ENCODE peak calls at places on chromosomes 12 and 14, in ten cellular contexts. One of them, this sample, is unnamed.

GRCh38 chr12:106282457-106283097 is 20.0 kb upstream of the TCP11L2 start:
- DNase-seq in AML-193: peak
- DNase-seq in K562: peak
- DNase-seq in Caco-2: peak
- DNase-seq in fibroblast of the aortic adventitia: peak
- DNase-seq in HTR-8/SVneo: peak
- DNase-seq in aorta: no peak
- DNase-seq in cardiac fibroblast: peak
- DNase-seq in A172: peak
- DNase-seq in upper lobe of right lung: no peak
- DNase-seq in this sample: peak

GRCh38 chr14:105023791-105024480 is 3.1 kb upstream of the CDCA4 start:
- DNase-seq in AML-193: no peak
- DNase-seq in HTR-8/SVneo: no peak
- DNase-seq in cardiac fibroblast: peak
- DNase-seq in fibroblast of the aortic adventitia: peak
- DNase-seq in upper lobe of right lung: no peak
- DNase-seq in K562: no peak
- DNase-seq in aorta: no peak
- DNase-seq in Caco-2: no peak
- DNase-seq in A172: peak
- DNase-seq in this sample: no peak

GRCh38 chr12:38142974-38143373 is 173.6 kb upstream of the ALG10B start:
- DNase-seq in fibroblast of the aortic adventitia: no peak
- DNase-seq in HTR-8/SVneo: no peak
- DNase-seq in upper lobe of right lung: no peak
- DNase-seq in Caco-2: no peak
- DNase-seq in cardiac fibroblast: no peak
- DNase-seq in K562: no peak
- DNase-seq in aorta: no peak
- DNase-seq in A172: no peak
- DNase-seq in AML-193: no peak
- DNase-seq in this sample: no peak

GRCh38 chr12:107641154-107641553 is 44.4 kb upstream of the PWP1 start:
- DNase-seq in AML-193: no peak
- DNase-seq in aorta: no peak
- DNase-seq in HTR-8/SVneo: no peak
- DNase-seq in fibroblast of the aortic adventitia: no peak
- DNase-seq in K562: no peak
- DNase-seq in Caco-2: no peak
- DNase-seq in upper lobe of right lung: no peak
- DNase-seq in A172: no peak
- DNase-seq in cardiac fibroblast: no peak
- DNase-seq in this sample: no peak

GRCh38 chr12:19482551-19483109 is 43.3 kb downstream of the AEBP2 start:
- DNase-seq in A172: no peak
- DNase-seq in fibroblast of the aortic adventitia: no peak
- DNase-seq in upper lobe of right lung: no peak
- DNase-seq in AML-193: no peak
- DNase-seq in K562: peak
- DNase-seq in HTR-8/SVneo: no peak
- DNase-seq in cardiac fibroblast: no peak
- DNase-seq in aorta: no peak
- DNase-seq in Caco-2: no peak
- DNase-seq in this sample: no peak

GRCh38 chr12:19757317-19757877 is 318.1 kb downstream of the AEBP2 start:
- DNase-seq in Caco-2: no peak
- DNase-seq in HTR-8/SVneo: no peak
- DNase-seq in cardiac fibroblast: peak
- DNase-seq in upper lobe of right lung: no peak
- DNase-seq in A172: peak
- DNase-seq in aorta: no peak
- DNase-seq in K562: no peak
- DNase-seq in AML-193: peak
- DNase-seq in fibroblast of the aortic adventitia: peak
- DNase-seq in this sample: no peak

GRCh38 chr12:33349791-33350190 is 89.8 kb downstream of the SYT10 start:
- DNase-seq in fibroblast of the aortic adventitia: no peak
- DNase-seq in AML-193: no peak
- DNase-seq in aorta: no peak
- DNase-seq in A172: no peak
- DNase-seq in upper lobe of right lung: no peak
- DNase-seq in K562: no peak
- DNase-seq in cardiac fibroblast: no peak
- DNase-seq in Caco-2: no peak
- DNase-seq in HTR-8/SVneo: no peak
- DNase-seq in this sample: no peak

GRCh38 chr14:33576014-33576413 is 374.9 kb downstream of the EGLN3 start:
- DNase-seq in K562: no peak
- DNase-seq in A172: no peak
- DNase-seq in aorta: no peak
- DNase-seq in HTR-8/SVneo: no peak
- DNase-seq in AML-193: no peak
- DNase-seq in fibroblast of the aortic adventitia: no peak
- DNase-seq in Caco-2: no peak
- DNase-seq in upper lobe of right lung: no peak
- DNase-seq in cardiac fibroblast: no peak
- DNase-seq in this sample: no peak

This sample was measured in frontal cortex.